ENCODE peak calls at places on chromosomes 12 and 14, in five cellular contexts. W is stimulated activated CD4-positive, alpha-beta T cell treated with anti-CD3 and anti-CD28 coated beads, Interleukin-12 subunit alpha, Interleukin-12 subunit beta, amount 100 ng/mL, for 24 hours; A is EL; X is A172; B is endodermal cell. E is an unnamed sample.

GRCh38 chr12:24898185-24898584 is 50.7 kb downstream of the BCAT1 start:
- DNase-seq in W (no peak), A (no peak), X (no peak), B (no peak), E (no peak)

GRCh38 chr14:92482621-92483319 is 30.8 kb upstream of the RIN3 start:
- DNase-seq in W (no peak), A (no peak), X (no peak), B (no peak), E (no peak)

GRCh38 chr14:55874785-55875184 is 243.4 kb upstream of the PELI2 start:
- DNase-seq in W (no peak), A (no peak), X (no peak), B (no peak), E (no peak)

GRCh38 chr12:26918321-26919215 is 19.2 kb downstream of the INTS13 start:
- DNase-seq in W (no peak), A (peak; percentile 54), X (no peak), B (no peak), E (no peak)

GRCh38 chr14:90412058-90412457 is 15.2 kb downstream of the CALM1 start:
- DNase-seq in W (no peak), A (no peak), X (no peak), B (no peak), E (no peak)

GRCh38 chr12:109273354-109273753 is 35.7 kb downstream of the FOXN4 start:
- DNase-seq in W (no peak), A (no peak), X (no peak), B (peak; percentile 87), E (peak; percentile 78)

GRCh38 chr12:123895477-123895876 is 77.2 kb downstream of the CCDC92 start:
- DNase-seq in W (no peak), A (no peak), X (no peak), B (no peak), E (no peak)

GRCh38 chr12:26185532-26186320 is 9.6 kb upstream of the SSPN start:
- DNase-seq in W (no peak), A (no peak), X (no peak), B (peak; percentile 77), E (no peak)

GRCh38 chr12:1583421-1584078 is 10.8 kb downstream of the FBXL14 start:
- DNase-seq in W (peak; percentile 47), A (peak; percentile 92), X (peak; percentile 65), B (peak; percentile 89), E (peak; percentile 78)

GRCh38 chr12:39587247-39587646 is 32.4 kb downstream of the ABCD2 start:
- DNase-seq in W (no peak), A (peak; percentile 6), X (peak; percentile 19), B (no peak), E (no peak)

E was measured in NCI-H345.